ENCODE peak calls at places on chromosomes 6 and 20, in nine cellular contexts. One of them, this sample, is unnamed.

GRCh38 chr6:148166339-148166949 is 176.2 kb upstream of the SASH1 start:
- ATAC-seq in heart left ventricle: peak
- ATAC-seq in activated T-cell treated with anti-CD3 and anti-CD28 coated beads, Interleukin-2, amount 50 U/mL, for 72 hours: peak
- ATAC-seq in activated CD8-positive, alpha-beta memory T cell treated with anti-CD3 and anti-CD28 coated beads, Interleukin-2, amount 10 ng/mL, durations not matched to agents 7 days and 5 days: no peak
- ATAC-seq in left lung: peak
- ATAC-seq in T-cell: no peak
- ATAC-seq in activated CD4-positive, alpha-beta T cell treated with anti-CD3 and anti-CD28 coated beads for 36 hours: peak
- ATAC-seq in gastroesophageal sphincter: no peak
- ATAC-seq in body of pancreas: no peak
- ATAC-seq in this sample: peak

GRCh38 chr6:159071843-159072769 is 27.3 kb upstream of the TAGAP start:
- ATAC-seq in gastroesophageal sphincter: no peak
- ATAC-seq in body of pancreas: no peak
- ATAC-seq in activated CD8-positive, alpha-beta memory T cell treated with anti-CD3 and anti-CD28 coated beads, Interleukin-2, amount 10 ng/mL, durations not matched to agents 7 days and 5 days: peak
- ATAC-seq in heart left ventricle: no peak
- ATAC-seq in left lung: no peak
- ATAC-seq in activated T-cell treated with anti-CD3 and anti-CD28 coated beads, Interleukin-2, amount 50 U/mL, for 72 hours: peak
- ATAC-seq in activated CD4-positive, alpha-beta T cell treated with anti-CD3 and anti-CD28 coated beads for 36 hours: peak
- ATAC-seq in T-cell: no peak
- ATAC-seq in this sample: peak

GRCh38 chr6:169453221-169453620 is 199.6 kb upstream of the THBS2 start:
- ATAC-seq in gastroesophageal sphincter: no peak
- ATAC-seq in activated CD8-positive, alpha-beta memory T cell treated with anti-CD3 and anti-CD28 coated beads, Interleukin-2, amount 10 ng/mL, durations not matched to agents 7 days and 5 days: no peak
- ATAC-seq in T-cell: no peak
- ATAC-seq in body of pancreas: no peak
- ATAC-seq in heart left ventricle: no peak
- ATAC-seq in activated CD4-positive, alpha-beta T cell treated with anti-CD3 and anti-CD28 coated beads for 36 hours: no peak
- ATAC-seq in left lung: no peak
- ATAC-seq in activated T-cell treated with anti-CD3 and anti-CD28 coated beads, Interleukin-2, amount 50 U/mL, for 72 hours: no peak
- ATAC-seq in this sample: no peak

GRCh38 chr6:30789606-30790005 is 45.3 kb upstream of the IER3 start:
- ATAC-seq in activated T-cell treated with anti-CD3 and anti-CD28 coated beads, Interleukin-2, amount 50 U/mL, for 72 hours: no peak
- ATAC-seq in left lung: no peak
- ATAC-seq in activated CD8-positive, alpha-beta memory T cell treated with anti-CD3 and anti-CD28 coated beads, Interleukin-2, amount 10 ng/mL, durations not matched to agents 7 days and 5 days: no peak
- ATAC-seq in gastroesophageal sphincter: no peak
- ATAC-seq in heart left ventricle: no peak
- ATAC-seq in T-cell: no peak
- ATAC-seq in activated CD4-positive, alpha-beta T cell treated with anti-CD3 and anti-CD28 coated beads for 36 hours: no peak
- ATAC-seq in body of pancreas: no peak
- ATAC-seq in this sample: no peak

GRCh38 chr6:11824986-11825385 is 46.4 kb upstream of the ADTRP start:
- ATAC-seq in gastroesophageal sphincter: no peak
- ATAC-seq in activated CD8-positive, alpha-beta memory T cell treated with anti-CD3 and anti-CD28 coated beads, Interleukin-2, amount 10 ng/mL, durations not matched to agents 7 days and 5 days: no peak
- ATAC-seq in heart left ventricle: no peak
- ATAC-seq in activated T-cell treated with anti-CD3 and anti-CD28 coated beads, Interleukin-2, amount 50 U/mL, for 72 hours: peak
- ATAC-seq in activated CD4-positive, alpha-beta T cell treated with anti-CD3 and anti-CD28 coated beads for 36 hours: peak
- ATAC-seq in left lung: no peak
- ATAC-seq in T-cell: no peak
- ATAC-seq in body of pancreas: no peak
- ATAC-seq in this sample: peak

GRCh38 chr20:4613718-4614620 is 107.7 kb upstream of the PRND start:
- ATAC-seq in body of pancreas: peak
- ATAC-seq in activated CD4-positive, alpha-beta T cell treated with anti-CD3 and anti-CD28 coated beads for 36 hours: peak
- ATAC-seq in left lung: peak
- ATAC-seq in gastroesophageal sphincter: no peak
- ATAC-seq in activated T-cell treated with anti-CD3 and anti-CD28 coated beads, Interleukin-2, amount 50 U/mL, for 72 hours: peak
- ATAC-seq in T-cell: no peak
- ATAC-seq in activated CD8-positive, alpha-beta memory T cell treated with anti-CD3 and anti-CD28 coated beads, Interleukin-2, amount 10 ng/mL, durations not matched to agents 7 days and 5 days: peak
- ATAC-seq in heart left ventricle: peak
- ATAC-seq in this sample: peak

GRCh38 chr6:111416529-111416928 is 66.5 kb downstream of the REV3L start:
- ATAC-seq in activated CD4-positive, alpha-beta T cell treated with anti-CD3 and anti-CD28 coated beads for 36 hours: no peak
- ATAC-seq in T-cell: no peak
- ATAC-seq in activated T-cell treated with anti-CD3 and anti-CD28 coated beads, Interleukin-2, amount 50 U/mL, for 72 hours: no peak
- ATAC-seq in left lung: no peak
- ATAC-seq in heart left ventricle: no peak
- ATAC-seq in body of pancreas: no peak
- ATAC-seq in activated CD8-positive, alpha-beta memory T cell treated with anti-CD3 and anti-CD28 coated beads, Interleukin-2, amount 10 ng/mL, durations not matched to agents 7 days and 5 days: no peak
- ATAC-seq in gastroesophageal sphincter: no peak
- ATAC-seq in this sample: no peak

GRCh38 chr6:69379518-69379917 is 417.3 kb downstream of the LMBRD1 start:
- ATAC-seq in activated CD8-positive, alpha-beta memory T cell treated with anti-CD3 and anti-CD28 coated beads, Interleukin-2, amount 10 ng/mL, durations not matched to agents 7 days and 5 days: no peak
- ATAC-seq in heart left ventricle: peak
- ATAC-seq in left lung: no peak
- ATAC-seq in activated T-cell treated with anti-CD3 and anti-CD28 coated beads, Interleukin-2, amount 50 U/mL, for 72 hours: no peak
- ATAC-seq in gastroesophageal sphincter: no peak
- ATAC-seq in activated CD4-positive, alpha-beta T cell treated with anti-CD3 and anti-CD28 coated beads for 36 hours: no peak
- ATAC-seq in body of pancreas: no peak
- ATAC-seq in T-cell: no peak
- ATAC-seq in this sample: no peak

GRCh38 chr6:41644297-41644879 is 6.1 kb downstream of the MDFI start:
- ATAC-seq in body of pancreas: no peak
- ATAC-seq in left lung: no peak
- ATAC-seq in activated CD4-positive, alpha-beta T cell treated with anti-CD3 and anti-CD28 coated beads for 36 hours: no peak
- ATAC-seq in activated CD8-positive, alpha-beta memory T cell treated with anti-CD3 and anti-CD28 coated beads, Interleukin-2, amount 10 ng/mL, durations not matched to agents 7 days and 5 days: no peak
- ATAC-seq in T-cell: no peak
- ATAC-seq in heart left ventricle: no peak
- ATAC-seq in gastroesophageal sphincter: no peak
- ATAC-seq in activated T-cell treated with anti-CD3 and anti-CD28 coated beads, Interleukin-2, amount 50 U/mL, for 72 hours: no peak
- ATAC-seq in this sample: no peak

GRCh38 chr6:37205189-37205996 is 35.4 kb downstream of the PIM1 start:
- ATAC-seq in heart left ventricle: no peak
- ATAC-seq in activated CD4-positive, alpha-beta T cell treated with anti-CD3 and anti-CD28 coated beads for 36 hours: peak
- ATAC-seq in activated CD8-positive, alpha-beta memory T cell treated with anti-CD3 and anti-CD28 coated beads, Interleukin-2, amount 10 ng/mL, durations not matched to agents 7 days and 5 days: no peak
- ATAC-seq in gastroesophageal sphincter: no peak
- ATAC-seq in left lung: no peak
- ATAC-seq in T-cell: no peak
- ATAC-seq in body of pancreas: no peak
- ATAC-seq in activated T-cell treated with anti-CD3 and anti-CD28 coated beads, Interleukin-2, amount 50 U/mL, for 72 hours: peak
- ATAC-seq in this sample: peak

GRCh38 chr20:23179766-23180403 is 93.8 kb upstream of the CD93 start:
- ATAC-seq in heart left ventricle: peak
- ATAC-seq in gastroesophageal sphincter: peak
- ATAC-seq in activated CD8-positive, alpha-beta memory T cell treated with anti-CD3 and anti-CD28 coated beads, Interleukin-2, amount 10 ng/mL, durations not matched to agents 7 days and 5 days: no peak
- ATAC-seq in activated CD4-positive, alpha-beta T cell treated with anti-CD3 and anti-CD28 coated beads for 36 hours: no peak
- ATAC-seq in body of pancreas: no peak
- ATAC-seq in left lung: no peak
- ATAC-seq in activated T-cell treated with anti-CD3 and anti-CD28 coated beads, Interleukin-2, amount 50 U/mL, for 72 hours: no peak
- ATAC-seq in T-cell: no peak
- ATAC-seq in this sample: no peak

GRCh38 chr6:156989159-156989806 is 212.1 kb downstream of the ARID1B start:
- ATAC-seq in activated CD8-positive, alpha-beta memory T cell treated with anti-CD3 and anti-CD28 coated beads, Interleukin-2, amount 10 ng/mL, durations not matched to agents 7 days and 5 days: no peak
- ATAC-seq in heart left ventricle: no peak
- ATAC-seq in activated T-cell treated with anti-CD3 and anti-CD28 coated beads, Interleukin-2, amount 50 U/mL, for 72 hours: no peak
- ATAC-seq in T-cell: no peak
- ATAC-seq in activated CD4-positive, alpha-beta T cell treated with anti-CD3 and anti-CD28 coated beads for 36 hours: no peak
- ATAC-seq in body of pancreas: no peak
- ATAC-seq in left lung: no peak
- ATAC-seq in gastroesophageal sphincter: no peak
- ATAC-seq in this sample: no peak

GRCh38 chr6:168264593-168265335 is 54.8 kb downstream of the DACT2 start:
- ATAC-seq in body of pancreas: no peak
- ATAC-seq in left lung: no peak
- ATAC-seq in T-cell: no peak
- ATAC-seq in activated CD8-positive, alpha-beta memory T cell treated with anti-CD3 and anti-CD28 coated beads, Interleukin-2, amount 10 ng/mL, durations not matched to agents 7 days and 5 days: no peak
- ATAC-seq in activated T-cell treated with anti-CD3 and anti-CD28 coated beads, Interleukin-2, amount 50 U/mL, for 72 hours: no peak
- ATAC-seq in heart left ventricle: no peak
- ATAC-seq in gastroesophageal sphincter: no peak
- ATAC-seq in activated CD4-positive, alpha-beta T cell treated with anti-CD3 and anti-CD28 coated beads for 36 hours: no peak
- ATAC-seq in this sample: no peak

GRCh38 chr20:50982372-50982771 is 23.8 kb downstream of the MOCS3 start:
- ATAC-seq in body of pancreas: no peak
- ATAC-seq in heart left ventricle: peak
- ATAC-seq in activated CD4-positive, alpha-beta T cell treated with anti-CD3 and anti-CD28 coated beads for 36 hours: no peak
- ATAC-seq in activated T-cell treated with anti-CD3 and anti-CD28 coated beads, Interleukin-2, amount 50 U/mL, for 72 hours: no peak
- ATAC-seq in gastroesophageal sphincter: no peak
- ATAC-seq in activated CD8-positive, alpha-beta memory T cell treated with anti-CD3 and anti-CD28 coated beads, Interleukin-2, amount 10 ng/mL, durations not matched to agents 7 days and 5 days: no peak
- ATAC-seq in left lung: peak
- ATAC-seq in T-cell: no peak
- ATAC-seq in this sample: no peak

GRCh38 chr6:145723646-145724045 is 11.7 kb downstream of the EPM2A start:
- ATAC-seq in gastroesophageal sphincter: no peak
- ATAC-seq in activated T-cell treated with anti-CD3 and anti-CD28 coated beads, Interleukin-2, amount 50 U/mL, for 72 hours: no peak
- ATAC-seq in left lung: no peak
- ATAC-seq in T-cell: no peak
- ATAC-seq in activated CD4-positive, alpha-beta T cell treated with anti-CD3 and anti-CD28 coated beads for 36 hours: no peak
- ATAC-seq in body of pancreas: no peak
- ATAC-seq in heart left ventricle: no peak
- ATAC-seq in activated CD8-positive, alpha-beta memory T cell treated with anti-CD3 and anti-CD28 coated beads, Interleukin-2, amount 10 ng/mL, durations not matched to agents 7 days and 5 days: no peak
- ATAC-seq in this sample: no peak

GRCh38 chr6:168384045-168385038 is 56.6 kb upstream of the SMOC2 start:
- ATAC-seq in body of pancreas: no peak
- ATAC-seq in heart left ventricle: peak
- ATAC-seq in activated CD8-positive, alpha-beta memory T cell treated with anti-CD3 and anti-CD28 coated beads, Interleukin-2, amount 10 ng/mL, durations not matched to agents 7 days and 5 days: no peak
- ATAC-seq in left lung: peak
- ATAC-seq in gastroesophageal sphincter: no peak
- ATAC-seq in activated CD4-positive, alpha-beta T cell treated with anti-CD3 and anti-CD28 coated beads for 36 hours: no peak
- ATAC-seq in activated T-cell treated with anti-CD3 and anti-CD28 coated beads, Interleukin-2, amount 50 U/mL, for 72 hours: no peak
- ATAC-seq in T-cell: no peak
- ATAC-seq in this sample: no peak

This sample was measured in activated T-helper 17 cell treated with anti-CD3 and anti-CD28 coated beads, Interleukin-2, amount 50 U/mL, for 72 hours.